ENCODE peak calls at places on chromosomes 2 and 18, in ten cellular contexts. P, V, D, N, B, T, J, L, G and I are unnamed samples.

GRCh38 chr2:133532919-133533318 is 35.3 kb downstream of the NCKAP5 start:
- DNase-seq in T (no peak), N (no peak), P (peak), G (no peak), D (no peak), V (peak), L (no peak), J (no peak), B (no peak), I (no peak)

GRCh38 chr2:69393963-69394362 is 6.9 kb upstream of the GFPT1 start:
- DNase-seq in P (no peak), L (no peak), J (no peak), N (no peak), B (no peak), D (no peak), V (no peak), T (no peak), G (no peak), I (no peak)

GRCh38 chr2:112047537-112048235 is 7.4 kb upstream of the TMEM87B start:
- DNase-seq in D (no peak), T (no peak), P (no peak), J (no peak), N (no peak), G (no peak), B (no peak), L (no peak), V (no peak), I (no peak)

GRCh38 chr2:59741840-59742239 is 811.6 kb downstream of the BCL11A start:
- DNase-seq in J (no peak), N (no peak), L (no peak), V (no peak), B (no peak), T (no peak), P (no peak), G (no peak), D (no peak), I (no peak)

GRCh38 chr2:188378551-188378950 is 86.9 kb downstream of the GULP1 start:
- DNase-seq in T (no peak), L (no peak), J (no peak), D (no peak), B (no peak), V (no peak), N (no peak), G (no peak), P (peak), I (no peak)

GRCh38 chr18:21650301-21650700 is 38.2 kb downstream of the SNRPD1 start:
- DNase-seq in N (no peak), B (no peak), L (no peak), V (no peak), T (no peak), J (no peak), D (no peak), P (no peak), G (no peak), I (no peak)

GRCh38 chr2:172381275-172381608 is 46.1 kb upstream of the ITGA6 start:
- DNase-seq in T (no peak), J (no peak), D (no peak), B (no peak), N (no peak), G (no peak), P (no peak), L (no peak), V (no peak), I (no peak)

GRCh38 chr2:187302619-187303018 is 145.4 kb downstream of the CALCRL start:
- DNase-seq in T (no peak), G (no peak), L (no peak), V (no peak), J (no peak), N (no peak), B (no peak), D (no peak), P (peak), I (no peak)

GRCh38 chr18:21739604-21740473 is 753 bp upstream of the MIB1 start:
- DNase-seq in T (peak), B (peak), D (no peak), L (no peak), J (no peak), N (no peak), V (no peak), G (peak), P (no peak), I (no peak)

GRCh38 chr2:85813978-85814801 is 60.4 kb downstream of the ATOH8 start:
- DNase-seq in P (peak), B (peak), V (peak), D (peak), N (peak), T (peak), L (peak), G (peak), J (peak), I (peak)

GRCh38 chr2:85810376-85811172 is 56.8 kb downstream of the ATOH8 start:
- DNase-seq in D (no peak), B (no peak), P (no peak), T (no peak), V (no peak), G (no peak), N (no peak), L (no peak), J (peak), I (no peak)

GRCh38 chr2:85811173-85811849 is 57.5 kb downstream of the ATOH8 start:
- DNase-seq in B (no peak), V (no peak), P (peak), T (peak), L (no peak), N (no peak), D (no peak), J (peak), G (no peak), I (no peak)

GRCh38 chr2:85813211-85813977 is 59.6 kb downstream of the ATOH8 start:
- DNase-seq in P (no peak), J (peak), V (no peak), N (no peak), L (no peak), D (no peak), G (no peak), B (no peak), T (no peak), I (no peak)

GRCh38 chr2:85811850-85812735 is 58.3 kb downstream of the ATOH8 start:
- DNase-seq in V (no peak), T (no peak), B (no peak), N (no peak), L (no peak), J (peak), P (no peak), G (no peak), D (no peak), I (no peak)
- H3K27ac ChIP-seq in V (peak), T (no peak), B (no peak), N (no peak), L (no peak), J (peak), P (no peak), G (no peak), D (no peak), I (no peak)

GRCh38 chr2:27808984-27809383 is 37.5 kb downstream of the MRPL33 start:
- DNase-seq in T (no peak), B (no peak), L (no peak), V (no peak), J (no peak), G (no peak), D (no peak), P (no peak), N (no peak), I (no peak)
- H3K4me3 ChIP-seq in T (no peak), B (no peak), L (no peak), V (no peak), J (no peak), G (no peak), D (peak), P (no peak), N (no peak), I (no peak)

GRCh38 chr18:57743008-57743407 is 60.1 kb downstream of the ATP8B1 start:
- DNase-seq in P (peak), J (no peak), N (no peak), B (no peak), T (no peak), G (no peak), D (no peak), V (no peak), L (no peak), I (no peak)
- H3K27ac ChIP-seq in P (no peak), J (no peak), N (no peak), B (no peak), T (no peak), G (no peak), D (no peak), V (peak), L (no peak), I (no peak)

DNA sequence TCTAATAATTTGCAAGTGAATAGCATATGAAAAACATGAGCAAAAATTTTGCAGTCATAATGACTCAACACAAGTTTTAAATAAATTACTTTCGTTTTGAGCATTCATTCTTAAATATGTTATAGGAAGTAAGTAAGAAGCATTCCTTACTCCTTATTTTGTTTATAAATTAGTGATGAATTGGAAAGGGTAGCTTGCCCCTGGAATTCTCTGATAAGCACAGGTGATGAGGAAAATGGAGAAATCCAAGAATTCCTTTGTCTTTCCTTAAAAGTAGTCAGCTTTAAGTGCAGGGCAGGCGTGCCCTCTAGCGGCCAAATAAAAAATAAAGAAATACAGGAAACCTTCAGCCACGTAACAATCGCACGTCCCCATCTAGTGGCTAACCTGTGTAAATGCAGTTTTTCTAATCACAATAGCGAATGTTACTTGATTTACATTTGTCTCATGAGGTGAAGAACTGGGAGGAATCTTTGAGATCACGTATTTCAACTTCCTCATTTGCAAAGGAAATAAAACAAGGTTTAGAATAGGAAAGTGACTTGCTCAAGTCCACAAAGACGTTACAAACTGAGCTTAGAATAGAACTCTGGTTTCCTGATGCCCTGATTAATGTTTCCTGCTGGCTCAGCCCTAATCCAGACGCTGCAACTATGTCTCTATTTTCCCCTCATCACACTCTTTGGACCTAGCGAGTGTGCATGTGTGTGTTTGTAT is 47.2 kb upstream of the ZNG1B start:
- DNase-seq in B (peak), J (no peak), T (peak), G (no peak), V (peak), L (peak), N (peak), P (peak), D (peak), I (peak)
- H3K4me3 ChIP-seq in B (no peak), J (no peak), T (no peak), G (peak), V (no peak), L (peak), N (peak), P (peak), D (no peak), I (peak)

GRCh38 chr2:71333619-71334018 is 2.0 kb downstream of the ZNF638 start:
- DNase-seq in B (no peak), N (no peak), V (no peak), P (peak), D (no peak), T (no peak), L (no peak), G (no peak), J (no peak), I (no peak)

GRCh38 chr2:71336384-71336783 is 4.8 kb downstream of the ZNF638 start:
- DNase-seq in G (no peak), P (no peak), B (peak), D (no peak), J (no peak), N (no peak), T (no peak), V (no peak), L (no peak), I (no peak)

GRCh38 chr2:71337776-71338175 is 6.2 kb downstream of the ZNF638 start:
- DNase-seq in B (no peak), V (no peak), P (no peak), T (no peak), N (no peak), D (no peak), G (no peak), L (no peak), J (no peak), I (no peak)

GRCh38 chr2:71339685-71340084 is 8.1 kb downstream of the ZNF638 start:
- DNase-seq in J (no peak), B (no peak), T (no peak), P (no peak), D (no peak), G (no peak), V (no peak), N (no peak), L (no peak), I (no peak)

GRCh38 chr2:71336802-71337201 is 5.2 kb downstream of the ZNF638 start:
- DNase-seq in V (no peak), D (no peak), T (no peak), B (no peak), N (no peak), P (peak), J (no peak), G (no peak), L (no peak), I (no peak)
- H3K27ac ChIP-seq in V (no peak), D (no peak), T (no peak), B (peak), N (no peak), P (no peak), J (peak), G (no peak), L (no peak), I (no peak)

GRCh38 chr2:161107265-161107664 is 53.0 kb upstream of the TANK start:
- DNase-seq in P (no peak), G (no peak), V (no peak), N (no peak), D (no peak), B (no peak), L (no peak), J (no peak), T (no peak), I (no peak)
- H3K4me3 ChIP-seq in P (no peak), G (no peak), V (no peak), N (no peak), D (no peak), B (no peak), L (no peak), J (no peak), T (no peak), I (no peak)

GRCh38 chr2:55010915-55011314 is 39.3 kb downstream of the RTN4 start:
- DNase-seq in G (no peak), P (peak), T (no peak), J (no peak), N (no peak), L (no peak), V (peak), B (no peak), D (no peak), I (no peak)

GRCh38 chr2:55012648-55013484 is 37.4 kb downstream of the RTN4 start:
- DNase-seq in T (no peak), N (no peak), P (no peak), L (no peak), G (no peak), V (no peak), D (no peak), B (no peak), J (no peak), I (no peak)

GRCh38 chr2:55014962-55015939 is 35.0 kb downstream of the RTN4 start:
- DNase-seq in N (no peak), T (no peak), P (peak), L (peak), B (peak), D (no peak), V (peak), G (no peak), J (no peak), I (peak)

GRCh38 chr2:55011741-55012574 is 38.3 kb downstream of the RTN4 start:
- DNase-seq in N (no peak), T (no peak), B (no peak), J (no peak), V (no peak), G (no peak), P (no peak), D (no peak), L (no peak), I (no peak)

GRCh38 chr2:55013936-55014335 is 36.3 kb downstream of the RTN4 start:
- DNase-seq in V (no peak), J (no peak), B (no peak), L (no peak), P (no peak), T (no peak), N (no peak), D (no peak), G (no peak), I (no peak)
- H3K27ac ChIP-seq in V (peak), J (no peak), B (no peak), L (no peak), P (no peak), T (no peak), N (no peak), D (no peak), G (no peak), I (no peak)

DNA sequence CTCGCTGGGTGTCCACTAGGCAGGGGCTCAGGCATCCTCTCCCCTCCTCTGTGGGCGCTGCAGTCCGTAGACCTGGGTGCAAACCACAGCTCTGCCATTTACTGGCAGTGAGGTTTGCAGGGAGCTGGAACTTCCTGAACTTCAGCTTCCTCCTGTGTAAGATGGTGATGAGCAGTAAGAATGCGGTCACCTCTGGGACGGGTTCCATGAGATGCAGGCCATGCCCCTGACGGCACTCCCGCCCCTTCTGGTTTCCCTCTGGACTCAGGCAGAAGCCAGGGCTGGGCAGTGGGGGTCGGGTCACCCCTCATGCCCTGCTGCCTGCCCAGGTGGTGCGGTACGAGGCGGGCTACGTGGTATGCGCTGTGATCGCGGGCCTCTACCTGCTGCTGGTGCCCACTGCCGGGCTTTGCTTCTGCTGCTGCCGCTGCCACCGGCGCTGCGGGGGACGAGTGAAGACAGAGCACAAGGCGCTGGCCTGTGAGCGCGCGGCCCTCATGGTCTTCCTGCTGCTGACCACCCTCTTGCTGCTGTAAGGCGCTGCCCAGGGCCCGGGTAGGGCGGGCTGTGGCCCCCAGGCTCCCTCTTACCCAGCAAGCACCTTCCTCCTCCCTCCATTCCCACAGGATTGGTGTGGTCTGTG is 1.5 kb downstream of the PROM2 start:
- DNase-seq in D (no peak), P (peak), J (no peak), G (peak), N (no peak), T (no peak), V (no peak), L (no peak), B (no peak), I (no peak)
- H3K4me3 ChIP-seq in D (no peak), P (no peak), J (no peak), G (no peak), N (no peak), T (no peak), V (no peak), L (no peak), B (no peak), I (no peak)

GRCh38 chr2:108982259-108982679 is 6.8 kb downstream of the EDAR start:
- DNase-seq in T (no peak), N (no peak), B (no peak), J (no peak), P (no peak), G (no peak), V (peak), D (no peak), L (no peak), I (no peak)
- H3K27ac ChIP-seq in T (no peak), N (no peak), B (no peak), J (no peak), P (no peak), G (no peak), V (no peak), D (no peak), L (no peak), I (no peak)